ENCODE peak calls at places on chromosomes 2 and 18, in four cellular contexts. E, P, G and K are unnamed samples.

GRCh38 chr2:10186868-10187535 is 64.5 kb downstream of the RRM2 start:
- DNase-seq in P (no peak), G (no peak), E (no peak), K (no peak)

GRCh38 chr18:22542400-22542835 is 124.7 kb upstream of the CTAGE1 start:
- DNase-seq in P (peak; percentile 1), G (no peak), E (no peak), K (no peak)

GRCh38 chr2:178674122-178674521 is 133.1 kb downstream of the TTN start:
- DNase-seq in E (peak; percentile 12), G (no peak), P (no peak), K (peak; percentile 44)

GRCh38 chr2:241770185-241770935 is 6.3 kb upstream of the GAL3ST2 start:
- DNase-seq in G (no peak), E (no peak), P (peak; percentile 96), K (no peak)

GRCh38 chr2:167294775-167295140 is 406.5 kb downstream of the XIRP2 start:
- DNase-seq in G (no peak), E (no peak), P (no peak), K (no peak)

GRCh38 chr18:60984496-60984895 is 348.7 kb upstream of the CDH20 start:
- DNase-seq in G (no peak), P (no peak), E (no peak), K (no peak)

GRCh38 chr2:24930768-24931167 is 10.7 kb upstream of the ADCY3 start:
- DNase-seq in P (no peak), E (no peak), G (peak; percentile 46), K (peak; percentile 21)

GRCh38 chr2:238260879-238261278 is 21.0 kb upstream of the HES6 start:
- DNase-seq in E (no peak), P (peak; percentile 34), G (no peak), K (no peak)

GRCh38 chr18:48607049-48607984 is 68.5 kb downstream of the CTIF start:
- DNase-seq in P (peak; percentile 9), G (no peak), E (no peak), K (no peak)

GRCh38 chr2:26805241-26805676 is 19.4 kb downstream of the CENPA start:
- DNase-seq in P (no peak), G (no peak), E (peak; percentile 51), K (no peak)

GRCh38 chr2:157250836-157251235 is 6.7 kb upstream of the GALNT5 start:
- DNase-seq in G (no peak), P (no peak), E (no peak), K (no peak)

GRCh38 chr2:222319576-222320440 is 21.0 kb upstream of the PAX3 start:
- DNase-seq in G (no peak), E (peak; percentile 39), P (no peak), K (peak; percentile 69)

GRCh38 chr2:100246163-100247145 is 75.8 kb downstream of the LONRF2 start:
- DNase-seq in G (no peak), P (peak; percentile 27), E (peak; percentile 50), K (peak; percentile 77)

GRCh38 chr2:42875880-42876279 is 83.5 kb upstream of the HAAO start:
- DNase-seq in P (no peak), G (no peak), E (no peak), K (no peak)

GRCh38 chr18:79543861-79544385 is 135.7 kb upstream of the CTDP1 start:
- DNase-seq in G (no peak), P (no peak), E (no peak), K (no peak)

GRCh38 chr2:235234711-235235110 is 259.1 kb upstream of the AGAP1 start:
- DNase-seq in E (peak; percentile 10), P (no peak), G (no peak), K (no peak)

GRCh38 chr2:23925702-23926288 is 1.1 kb downstream of the ATAD2B start:
- DNase-seq in P (peak; percentile 44), G (peak; percentile 87), E (peak; percentile 45), K (peak; percentile 51)

GRCh38 chr2:172038604-172039003 is 38.9 kb downstream of the METAP1D start:
- DNase-seq in G (no peak), E (peak; percentile 9), P (no peak), K (no peak)

GRCh38 chr2:102664439-102665042 is 45.2 kb downstream of the SLC9A2 start:
- DNase-seq in E (peak; percentile 80), G (peak; percentile 25), P (peak; percentile 27), K (no peak)

GRCh38 chr2:288743-289361 is 961 bp upstream of the ALKAL2 start:
- DNase-seq in E (no peak), G (no peak), P (no peak), K (peak; percentile 71)

GRCh38 chr2:2642906-2643890 is 312.1 kb upstream of the MYT1L start:
- DNase-seq in P (no peak), E (no peak), G (no peak), K (no peak)

GRCh38 chr2:239224249-239224605 is 176.6 kb downstream of the HDAC4 start:
- DNase-seq in E (no peak), G (no peak), P (no peak), K (no peak)

GRCh38 chr2:187349328-187349944 is 98.6 kb downstream of the CALCRL start:
- DNase-seq in E (no peak), G (no peak), P (no peak), K (no peak)

GRCh38 chr2:65420712-65421431 is 11.5 kb downstream of the SPRED2 start:
- DNase-seq in P (no peak), E (peak; percentile 50), G (no peak), K (peak; percentile 51)

GRCh38 chr2:705971-706511 is 28.8 kb upstream of the TMEM18 start:
- DNase-seq in G (peak; percentile 60), E (no peak), P (no peak), K (no peak)

GRCh38 chr2:126952216-126952615 is 53.5 kb downstream of the TEX51 start:
- DNase-seq in P (no peak), G (no peak), E (no peak), K (no peak)

GRCh38 chr2:184685999-184686841 is 87.9 kb downstream of the ZNF804A start:
- DNase-seq in P (no peak), E (no peak), G (no peak), K (no peak)

GRCh38 chr18:42298744-42299685 is 344.0 kb downstream of the PIK3C3 start:
- DNase-seq in E (peak; percentile 56), P (peak; percentile 68), G (no peak), K (peak; percentile 89)

GRCh38 chr2:167140767-167141166 is 252.5 kb downstream of the XIRP2 start:
- DNase-seq in P (peak; percentile 62), G (no peak), E (peak; percentile 47), K (no peak)

GRCh38 chr2:224449212-224450147 is 47.6 kb upstream of the FAM124B start:
- DNase-seq in P (peak; percentile 44), G (no peak), E (peak; percentile 41), K (peak; percentile 51)

DNA sequence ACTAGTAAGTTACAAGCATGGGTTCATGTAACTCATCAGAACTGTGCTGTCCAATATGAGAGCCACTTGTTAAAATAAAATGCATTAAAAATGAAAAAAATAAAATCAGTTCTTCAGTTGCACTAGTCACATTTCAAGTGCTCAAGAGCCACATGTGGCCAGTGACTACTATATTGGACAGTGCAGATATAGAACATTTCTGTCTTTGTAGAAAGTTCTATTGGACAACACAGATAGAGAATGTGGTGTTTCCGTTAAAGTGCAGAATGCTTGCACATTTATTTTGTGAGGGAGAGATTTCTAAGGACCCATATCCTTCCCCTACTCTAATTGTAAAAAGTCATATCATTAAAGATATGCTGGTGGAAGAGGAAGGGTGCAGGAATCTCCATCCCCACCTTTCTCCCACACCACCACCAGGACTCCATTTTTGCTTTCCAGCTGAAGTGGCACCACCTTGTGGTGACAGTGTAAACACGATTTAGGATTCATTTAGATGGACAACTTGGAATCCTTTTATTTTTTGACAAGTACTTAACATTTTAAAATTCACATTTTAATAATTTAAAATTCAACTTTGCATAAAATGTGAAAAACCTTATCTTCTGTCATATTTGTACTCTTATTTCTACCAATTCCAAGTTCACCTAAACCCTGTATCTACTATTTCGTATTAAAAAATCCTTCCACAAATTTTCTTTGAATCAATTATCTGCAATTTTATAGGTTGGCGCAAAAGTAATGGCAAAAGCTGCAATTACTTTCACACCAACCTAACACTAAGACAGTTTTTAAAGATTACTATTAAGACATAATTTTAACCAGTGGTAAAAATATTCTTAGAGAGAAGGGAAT is 9.4 kb upstream of the CD302 start:
- DNase-seq in G (no peak), P (peak; percentile 76), E (peak; percentile 72), K (peak; percentile 83)
- TF ChIP-seq JUNB in G (no peak), P (no peak), E (no peak), K (no peak)

GRCh38 chr2:233792720-233793119 is 14.6 kb downstream of the MROH2A start:
- DNase-seq in P (no peak), E (no peak), G (no peak), K (no peak)

GRCh38 chr2:233791151-233791882 is 13.2 kb downstream of the MROH2A start:
- DNase-seq in P (no peak), E (no peak), G (no peak), K (no peak)

GRCh38 chr2:233794128-233794658 is 16.1 kb downstream of the MROH2A start:
- DNase-seq in P (no peak), E (no peak), G (no peak), K (no peak)

GRCh38 chr2:233793465-233794127 is 15.5 kb downstream of the MROH2A start:
- DNase-seq in G (no peak), E (no peak), P (no peak), K (no peak)

GRCh38 chr2:233791883-233792329 is 13.8 kb downstream of the MROH2A start:
- DNase-seq in E (no peak), P (no peak), G (no peak), K (no peak)
- TF ChIP-seq JUNB in E (no peak), P (no peak), G (no peak), K (no peak)

GRCh38 chr2:113114996-113115395 is 12.4 kb upstream of the IL1RN start:
- DNase-seq in G (no peak), P (no peak), E (no peak), K (no peak)
- TF ChIP-seq JUNB in G (no peak), P (no peak), E (no peak), K (no peak)

DNA sequence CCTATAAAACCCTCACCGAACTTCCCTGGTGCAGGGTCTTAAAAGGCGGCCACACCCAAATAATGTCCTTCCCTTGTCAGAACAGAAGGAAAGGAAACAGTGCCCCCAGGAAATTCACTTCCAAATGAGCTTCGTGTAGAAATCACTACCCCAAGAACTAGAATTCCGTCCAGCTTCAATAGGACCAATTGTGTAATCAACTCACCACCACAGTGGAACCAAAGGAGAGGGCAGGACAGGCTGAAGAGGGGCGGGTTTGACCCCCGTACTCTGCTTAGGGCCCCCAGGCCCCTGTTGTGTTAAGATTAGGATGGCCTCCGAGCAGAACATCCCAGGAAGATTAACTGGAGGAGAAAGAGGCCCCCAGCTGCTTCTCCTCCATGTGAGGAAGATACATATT is 24.1 kb downstream of the GPR35 start:
- DNase-seq in E (no peak), G (no peak), P (no peak), K (no peak)
- TF ChIP-seq JUNB in E (no peak), G (no peak), P (no peak), K (no peak)

GRCh38 chr18:62939925-62940324 is 224.6 kb downstream of the PHLPP1 start:
- DNase-seq in G (no peak), E (no peak), P (no peak), K (no peak)

GRCh38 chr18:62937065-62937464 is 221.7 kb downstream of the PHLPP1 start:
- DNase-seq in P (no peak), E (peak; percentile 20), G (no peak), K (no peak)

GRCh38 chr18:62939433-62939832 is 224.1 kb downstream of the PHLPP1 start:
- DNase-seq in P (no peak), G (no peak), E (no peak), K (no peak)

GRCh38 chr18:62938451-62938850 is 223.1 kb downstream of the PHLPP1 start:
- DNase-seq in E (no peak), P (no peak), G (no peak), K (no peak)

GRCh38 chr18:62938006-62938405 is 222.7 kb downstream of the PHLPP1 start:
- DNase-seq in G (no peak), E (no peak), P (no peak), K (no peak)
- TF ChIP-seq JUNB in G (no peak), E (no peak), P (no peak), K (no peak)